ENCODE peak calls at places on chromosomes 13 and 19, in five cellular contexts. A is GM23338, O is GM12878, V is GM12865, D is right lobe of liver. E is an unnamed sample.

GRCh38 chr13:57470491-57470890 is 161.1 kb upstream of the PCDH17 start:
- DNase-seq in A (no peak), O (no peak), V (no peak), D (no peak), E (no peak)

GRCh38 chr19:2805261-2805900 is 14.3 kb upstream of the ZNF554 start:
- DNase-seq in A (no peak), O (no peak), V (no peak), D (no peak), E (no peak)

GRCh38 chr19:2561221-2561620 is 85.3 kb downstream of the GADD45B start:
- DNase-seq in A (no peak), O (no peak), V (no peak), D (no peak), E (no peak)

GRCh38 chr19:18875726-18876125 is 20.2 kb downstream of the CERS1 start:
- DNase-seq in A (no peak), O (no peak), V (no peak), D (no peak), E (no peak)

GRCh38 chr13:34748078-34748477 is 194.0 kb upstream of the NBEA start:
- DNase-seq in A (no peak), O (no peak), V (no peak), D (no peak), E (no peak)

GRCh38 chr13:86572115-86572514 is 772.9 kb upstream of the SLITRK6 start:
- DNase-seq in A (no peak), O (no peak), V (no peak), D (no peak), E (no peak)

GRCh38 chr13:35675651-35676050 is 199.2 kb upstream of the MAB21L1 start:
- DNase-seq in A (no peak), O (no peak), V (no peak), D (no peak), E (no peak)

GRCh38 chr13:33169273-33169980 is 116.1 kb downstream of the STARD13 start:
- DNase-seq in A (no peak), O (no peak), V (no peak), D (no peak), E (no peak)

GRCh38 chr13:64928704-64929499 is 2301.2 kb downstream of the PCDH9 start:
- DNase-seq in A (no peak), O (no peak), V (peak), D (no peak), E (no peak)

GRCh38 chr19:4046946-4047683 is 19.6 kb downstream of the ZBTB7A start:
- DNase-seq in A (no peak), O (no peak), V (no peak), D (no peak), E (no peak)

GRCh38 chr19:5711713-5712161 is 8.2 kb downstream of the LONP1 start:
- DNase-seq in A (no peak), O (no peak), V (no peak), D (no peak), E (no peak)

GRCh38 chr13:32585625-32586021 is 629 bp upstream of the PDS5B start:
- DNase-seq in A (peak), O (no peak), V (peak), D (no peak), E (no peak)

GRCh38 chr19:15934332-15935078 is at the start of gene CYP4F11:
- DNase-seq in A (no peak), O (no peak), V (no peak), D (peak), E (no peak)

GRCh38 chr19:29845576-29846176 is 33.9 kb downstream of the CCNE1 start:
- DNase-seq in A (peak), O (no peak), V (peak), D (no peak), E (no peak)

GRCh38 chr13:32300920-32301319 is 14.2 kb downstream of the ZAR1L start:
- DNase-seq in A (no peak), O (no peak), V (no peak), D (no peak), E (no peak)

GRCh38 chr13:21625366-21625765 is 21.4 kb upstream of the MICU2 start:
- DNase-seq in A (peak), O (no peak), V (peak), D (no peak), E (no peak)

GRCh38 chr19:46296722-46297431 is at the start of gene HIF3A:
- DNase-seq in A (peak), O (no peak), V (no peak), D (peak), E (no peak)

GRCh38 chr19:18769989-18770528 is 21.0 kb downstream of the COMP start:
- DNase-seq in A (peak), O (no peak), V (no peak), D (no peak), E (no peak)

GRCh38 chr19:6639439-6639838 is 30.5 kb downstream of the TNFSF14 start:
- DNase-seq in A (no peak), O (no peak), V (peak), D (no peak), E (no peak)

GRCh38 chr19:57382806-57383488 is 6.7 kb upstream of the ZNF548 start:
- DNase-seq in A (no peak), O (no peak), V (no peak), D (no peak), E (no peak)

GRCh38 chr19:51368366-51369282 is at the start of gene CLDND2:
- DNase-seq in A (no peak), O (no peak), V (no peak), D (no peak), E (no peak)

GRCh38 chr13:97344250-97345175 is 89.5 kb upstream of the RAP2A start:
- DNase-seq in A (peak), O (no peak), V (peak), D (peak), E (no peak)

GRCh38 chr19:53870485-53870844 is 2.8 kb downstream of the MYADM start:
- DNase-seq in A (no peak), O (no peak), V (no peak), D (peak), E (no peak)

GRCh38 chr19:50512999-50513745 is 541 bp downstream of the ASPDH start:
- DNase-seq in A (no peak), O (no peak), V (no peak), D (no peak), E (no peak)

GRCh38 chr19:18483119-18483518 is 38.8 kb downstream of the ELL start:
- DNase-seq in A (no peak), O (no peak), V (no peak), D (no peak), E (no peak)

GRCh38 chr19:42412661-42413076 is 14.5 kb downstream of the LIPE start:
- DNase-seq in A (no peak), O (no peak), V (no peak), D (no peak), E (no peak)

GRCh38 chr13:98981596-98982195 is 3.8 kb upstream of the DOCK9 start:
- DNase-seq in A (no peak), O (no peak), V (peak), D (no peak), E (no peak)

GRCh38 chr13:51794959-51795358 is 9.0 kb downstream of the DHRS12 start:
- DNase-seq in A (no peak), O (no peak), V (no peak), D (no peak), E (no peak)

GRCh38 chr19:36245210-36246005 is 30.5 kb downstream of the ZNF146 start:
- DNase-seq in A (peak), O (no peak), V (no peak), D (no peak), E (no peak)

GRCh38 chr19:36213793-36214387 is 575 bp downstream of the ZNF565 start:
- DNase-seq in A (no peak), O (no peak), V (no peak), D (no peak), E (peak)

GRCh38 chr19:16229322-16229641 is 31.6 kb downstream of the AP1M1 start:
- DNase-seq in A (no peak), O (no peak), V (no peak), D (no peak), E (no peak)

GRCh38 chr13:30616927-30617314 is 799 bp upstream of the USPL1 start:
- DNase-seq in A (peak), O (peak), V (peak), D (peak), E (peak)

DNA sequence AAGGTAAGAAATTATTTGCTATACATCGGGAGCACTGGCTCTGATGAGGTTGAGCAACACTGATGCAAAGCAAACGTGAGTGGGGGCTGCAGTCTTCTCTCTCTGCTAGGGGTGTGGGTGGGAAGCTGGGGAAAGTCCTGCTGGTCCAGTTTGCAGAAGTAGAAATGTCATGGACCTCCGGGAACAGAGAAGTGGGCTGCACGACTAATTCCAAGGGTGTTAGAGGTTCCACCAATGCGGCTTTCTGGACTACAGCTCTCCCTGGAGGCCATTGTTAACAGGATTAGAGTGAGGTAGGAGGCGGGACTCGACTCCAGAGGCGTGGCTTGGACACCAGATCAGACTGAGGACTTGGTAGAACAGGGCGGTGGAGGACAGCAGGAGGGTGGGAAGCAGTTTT is 5.7 kb upstream of the FBXO27 start:
- DNase-seq in A (peak), O (no peak), V (no peak), D (peak), E (no peak)
- H3K4me3 ChIP-seq in A (no peak), O (no peak), V (no peak), D (no peak), E (no peak)

DNA sequence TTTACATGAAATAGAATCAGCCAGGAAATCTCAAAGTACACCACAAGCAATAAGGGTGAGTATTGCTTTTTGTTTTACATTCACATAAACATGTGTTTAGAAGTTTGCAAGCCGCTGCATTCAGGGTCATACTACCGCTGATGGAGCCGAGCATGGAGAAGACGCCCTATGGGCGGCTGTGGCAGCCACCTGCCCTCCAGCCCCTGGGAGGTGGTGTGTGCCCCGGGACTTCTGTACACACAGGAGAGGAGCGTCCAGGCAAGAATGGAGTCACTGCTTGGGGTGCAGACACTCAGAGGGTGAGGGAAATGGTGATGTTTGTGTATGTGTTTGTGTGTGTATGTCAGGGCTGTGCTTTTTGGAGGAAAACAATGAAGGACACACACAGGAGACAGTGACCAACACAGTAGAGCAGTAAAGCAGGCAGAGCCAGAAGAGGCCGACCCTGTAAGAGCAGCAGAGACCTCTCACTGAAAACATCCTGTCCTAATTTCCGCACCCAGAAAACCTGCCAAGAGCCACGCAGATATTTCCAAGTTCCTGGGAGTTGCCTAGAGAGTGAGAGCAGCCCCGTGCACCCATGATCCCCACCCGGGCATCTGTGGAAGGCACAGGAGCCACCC is 108.1 kb upstream of the GJB6 start:
- DNase-seq in A (no peak), O (no peak), V (no peak), D (no peak), E (no peak)
- TF ChIP-seq CTCF in A (no peak), O (no peak), V (no peak), D (no peak), E (no peak)

DNA sequence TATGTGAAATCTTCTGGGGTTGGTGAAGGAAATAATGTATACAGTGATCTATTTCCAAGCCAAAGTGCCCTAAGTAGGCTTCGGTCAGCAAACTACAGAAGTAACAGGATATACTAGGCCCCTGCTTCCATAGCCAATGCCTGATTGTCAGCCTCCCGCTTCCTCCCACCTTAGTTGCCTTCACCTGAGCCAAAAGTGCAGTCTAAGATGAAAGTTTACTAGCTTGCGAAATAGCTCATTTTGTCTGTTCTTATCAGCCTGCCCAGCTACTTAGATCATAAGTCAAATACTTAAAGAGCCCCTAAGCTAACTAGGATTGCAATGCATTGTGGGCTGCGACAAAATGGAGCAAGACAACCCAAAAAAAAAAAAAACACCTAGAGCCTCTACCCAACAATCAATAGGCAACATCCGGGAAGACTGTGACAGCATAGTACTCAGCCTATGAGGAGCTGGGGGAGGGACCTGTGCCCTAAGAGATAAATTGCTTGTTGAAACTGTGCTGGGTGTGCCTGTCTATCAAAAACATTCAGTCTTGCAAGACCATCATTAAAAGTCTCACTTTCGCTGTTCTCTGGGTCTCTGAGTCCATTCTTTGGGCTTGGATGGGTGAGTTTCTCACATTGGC is 454.7 kb upstream of the TSHZ3 start:
- DNase-seq in A (no peak), O (no peak), V (no peak), D (no peak), E (no peak)
- H3K4me3 ChIP-seq in A (no peak), O (no peak), V (no peak), D (no peak), E (no peak)

GRCh38 chr19:10404888-10405808 is 1.8 kb upstream of the CDC37 start:
- DNase-seq in A (peak), O (no peak), V (no peak), D (no peak), E (no peak)
- TF ChIP-seq CTCF in A (no peak), O (no peak), V (no peak), D (no peak), E (no peak)

GRCh38 chr13:45416521-45417125 is 1.6 kb downstream of the SLC25A30 start:
- DNase-seq in A (no peak), O (no peak), V (peak), D (no peak), E (no peak)
- H3K4me3 ChIP-seq in A (peak), O (peak), V (peak), D (peak), E (peak)

DNA sequence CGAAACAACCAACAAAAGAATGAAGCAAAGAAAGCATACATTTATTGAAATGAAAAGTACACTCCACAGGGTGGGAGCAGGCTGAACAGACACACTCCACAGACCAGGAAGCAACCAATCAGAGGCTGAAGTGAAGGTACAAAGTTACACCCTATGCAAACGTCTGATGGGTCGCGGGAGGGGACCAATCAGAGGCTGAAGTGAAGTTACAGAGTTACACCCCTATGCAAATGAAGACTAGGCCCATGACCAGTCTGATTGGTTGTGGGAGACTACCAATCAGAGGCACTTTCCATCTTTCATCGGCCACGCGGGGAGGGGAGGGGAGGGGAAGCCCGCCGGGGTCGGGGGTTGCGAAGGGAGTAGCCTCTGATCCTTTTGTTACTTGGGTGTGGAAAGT is 12.4 kb upstream of the FBL start:
- DNase-seq in A (peak), O (no peak), V (no peak), D (no peak), E (no peak)
- TF ChIP-seq CTCF in A (no peak), O (no peak), V (no peak), D (no peak), E (no peak)

GRCh38 chr19:47447470-47448359 is 24.0 kb downstream of the SLC8A2 start:
- DNase-seq in A (peak), O (no peak), V (peak), D (no peak), E (no peak)
- H3K4me3 ChIP-seq in A (peak), O (no peak), V (no peak), D (no peak), E (no peak)

DNA sequence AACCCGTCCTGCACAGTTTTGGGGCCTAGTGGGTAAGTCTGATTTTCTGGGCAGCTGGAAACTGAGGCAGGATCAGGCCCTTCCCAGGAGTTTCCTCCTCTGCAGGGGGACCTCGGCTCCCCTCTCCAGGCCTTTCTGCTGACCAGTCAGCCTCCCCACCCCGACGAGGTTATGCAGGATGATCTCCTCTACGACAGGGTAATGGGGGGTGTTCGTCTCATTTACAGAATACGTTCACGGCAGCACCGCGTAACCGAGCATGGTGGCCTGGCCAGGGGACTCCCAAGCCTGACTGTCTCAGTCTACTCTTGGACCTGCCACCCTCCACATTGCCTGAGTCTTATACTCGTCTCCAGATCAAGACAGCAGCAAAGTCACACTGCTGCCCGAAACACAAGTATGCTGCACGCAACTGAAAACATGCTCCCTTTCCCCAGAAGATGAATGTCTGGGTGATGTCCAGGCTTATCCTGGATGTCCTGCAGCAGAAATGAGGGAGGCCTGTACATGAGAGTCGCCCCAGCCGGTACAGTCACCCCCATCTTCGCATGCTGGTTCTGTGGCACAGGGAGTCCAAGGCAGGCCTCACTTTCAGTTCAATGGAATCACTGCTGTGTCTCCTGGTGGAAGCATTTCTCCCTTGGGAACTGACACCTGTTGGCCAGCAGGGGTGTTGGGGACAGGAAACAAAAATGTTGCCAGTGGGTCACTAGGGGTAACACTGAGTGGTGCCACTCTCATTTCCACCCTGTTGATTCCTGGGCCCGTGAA is 120.8 kb downstream of the SOX1 start:
- DNase-seq in A (no peak), O (no peak), V (no peak), D (peak), E (no peak)
- TF ChIP-seq CTCF in A (peak), O (no peak), V (no peak), D (no peak), E (no peak)